ENCODE peak calls at places on chromosomes 12 and 14, in five cellular contexts. G is aorta, N is thyroid gland, B is neural progenitor cell, Y is OCI-LY7. Z is an unnamed sample.

GRCh38 chr12:98980508-98980907 is 335.4 kb downstream of the APAF1 start:
- DNase-seq in G (no peak), N (no peak), B (no peak), Y (no peak), Z (no peak)

GRCh38 chr12:86860804-86861203 is 604.6 kb upstream of the MGAT4C start:
- DNase-seq in G (no peak), N (no peak), B (no peak), Y (no peak), Z (no peak)

GRCh38 chr12:110028323-110028722 is 20.0 kb downstream of the C12orf76 start:
- DNase-seq in G (no peak), N (no peak), B (no peak), Y (no peak), Z (no peak)

GRCh38 chr12:38427442-38427841 is 110.9 kb downstream of the ALG10B start:
- DNase-seq in G (no peak), N (no peak), B (no peak), Y (no peak), Z (no peak)

GRCh38 chr14:61355892-61356325 is 34.5 kb downstream of the PRKCH start:
- DNase-seq in G (no peak), N (peak; percentile 76), B (no peak), Y (no peak), Z (no peak)

GRCh38 chr12:70638639-70639349 is 1.6 kb upstream of the PTPRB start:
- DNase-seq in G (no peak), N (no peak), B (no peak), Y (no peak), Z (no peak)

GRCh38 chr12:11545438-11546330 is 103.8 kb upstream of the ETV6 start:
- DNase-seq in G (no peak), N (no peak), B (no peak), Y (peak; percentile 73), Z (no peak)

GRCh38 chr12:30088259-30088995 is 304.7 kb upstream of the TMTC1 start:
- DNase-seq in G (no peak), N (no peak), B (no peak), Y (no peak), Z (no peak)

GRCh38 chr14:92546347-92547053 is 32.9 kb downstream of the RIN3 start:
- DNase-seq in G (peak; percentile 34), N (no peak), B (no peak), Y (no peak), Z (no peak)

GRCh38 chr14:37623971-37624370 is 28.5 kb downstream of the TTC6 start:
- DNase-seq in G (no peak), N (no peak), B (no peak), Y (no peak), Z (no peak)

GRCh38 chr12:6442799-6443198 is 2.0 kb upstream of the CD27 start:
- DNase-seq in G (peak; percentile 42), N (no peak), B (no peak), Y (no peak), Z (no peak)
- H3K27ac ChIP-seq in G (no peak overlapping the region), N (no peak overlapping the region), B (no peak overlapping the region), Y (peak overlapping the region; percentile 96), Z (no peak overlapping the region)

DNA sequence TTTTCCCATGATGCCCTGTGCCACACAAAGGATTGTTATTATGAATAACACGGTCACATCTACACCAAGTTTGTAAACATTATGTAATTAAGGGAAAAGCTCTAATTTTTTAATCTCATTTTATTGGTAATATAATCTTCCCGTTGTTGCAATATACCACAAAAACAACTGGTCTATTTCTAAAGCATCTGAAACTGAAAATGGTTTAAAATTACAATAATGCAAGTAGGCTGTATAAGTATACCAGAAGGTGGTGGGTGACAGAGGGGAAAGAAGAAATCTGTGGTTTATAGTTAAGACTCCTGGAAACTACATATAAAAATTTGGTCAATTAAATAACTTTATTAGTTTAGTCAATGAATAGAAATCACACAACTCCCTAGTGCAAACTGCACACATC is 5.2 kb downstream of the DDHD1 start:
- DNase-seq in G (no peak), N (no peak), B (no peak), Y (no peak), Z (no peak)
- H3K27ac ChIP-seq in G (no peak overlapping the region), N (no peak overlapping the region), B (no peak overlapping the region), Y (peak overlapping the region; percentile 59), Z (no peak overlapping the region)

DNA sequence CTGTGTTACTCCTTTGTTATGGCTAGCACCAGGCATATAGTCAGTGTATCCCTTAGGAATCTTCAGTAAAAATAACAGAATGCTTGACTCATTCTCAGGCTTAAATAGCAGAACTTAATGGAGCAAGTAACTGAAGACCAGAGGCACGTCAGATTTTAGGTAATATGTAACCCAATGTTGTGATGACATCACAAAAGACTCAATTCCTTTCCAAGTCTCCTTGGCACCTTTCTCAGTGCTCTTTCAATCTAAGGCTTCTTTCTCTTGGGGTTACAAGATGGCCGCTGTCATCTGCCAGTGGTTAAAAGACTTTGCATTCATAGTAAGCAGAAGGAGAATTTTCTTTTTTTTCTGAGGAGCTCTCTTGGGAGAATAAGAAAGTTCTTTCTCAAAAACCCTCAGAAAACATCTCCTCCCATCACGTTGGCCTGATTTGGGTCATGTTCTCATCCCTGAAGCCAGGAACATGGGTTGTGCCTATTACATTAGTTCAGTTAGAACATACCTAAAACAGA is 33.4 kb upstream of the DCN start:
- DNase-seq in G (no peak), N (no peak), B (no peak), Y (no peak), Z (no peak)
- H3K27ac ChIP-seq in G (no peak overlapping the region), N (no peak overlapping the region), B (no peak overlapping the region), Y (no peak overlapping the region), Z (no peak overlapping the region)

GRCh38 chr12:92582466-92582865 is 120.3 kb upstream of the PLEKHG7 start:
- DNase-seq in G (no peak), N (no peak), B (no peak), Y (no peak), Z (no peak)
- H3K27ac ChIP-seq in G (no peak overlapping the region), N (no peak overlapping the region), B (no peak overlapping the region), Y (no peak overlapping the region), Z (no peak overlapping the region)

GRCh38 chr12:95073698-95074520 is 491 bp upstream of the NR2C1 start:
- DNase-seq in G (no peak), N (no peak), B (no peak), Y (no peak), Z (no peak)
- H3K27ac ChIP-seq in G (no peak overlapping the region), N (no peak overlapping the region), B (no peak overlapping the region), Y (no peak overlapping the region), Z (no peak overlapping the region)

GRCh38 chr14:91317381-91318313 is 73.1 kb upstream of the GPR68 start:
- DNase-seq in G (peak; percentile 87), N (peak; percentile 54), B (no peak), Y (peak; percentile 53), Z (no peak)
- H3K27ac ChIP-seq in G (no peak overlapping the region), N (peak overlapping the region; percentile 15), B (no peak overlapping the region), Y (peak overlapping the region; percentile 69), Z (peak overlapping the region; percentile 46)

GRCh38 chr12:27523642-27524488 is at the start of gene PPFIBP1:
- DNase-seq in G (peak; percentile 100), N (peak; percentile 99), B (peak; percentile 97), Y (peak; percentile 91), Z (peak; percentile 97)
- H3K27ac ChIP-seq in G (peak within 1 kb of the TSS; percentile 32), N (peak within 1 kb of the TSS; percentile 97), B (peak within 1 kb of the TSS; percentile 92), Y (peak within 1 kb of the TSS; percentile 22), Z (peak within 1 kb of the TSS; percentile 88)

GRCh38 chr12:122064780-122065588 is 13.6 kb upstream of the MLXIP start:
- DNase-seq in G (no peak), N (peak; percentile 87), B (peak; percentile 57), Y (no peak), Z (no peak)

GRCh38 chr12:122063691-122064033 is 14.9 kb upstream of the MLXIP start:
- DNase-seq in G (no peak), N (no peak), B (no peak), Y (no peak), Z (no peak)

GRCh38 chr12:122062832-122063690 is 15.5 kb upstream of the MLXIP start:
- DNase-seq in G (no peak), N (peak; percentile 74), B (no peak), Y (no peak), Z (no peak)

GRCh38 chr12:122061253-122061652 is 17.3 kb upstream of the MLXIP start:
- DNase-seq in G (no peak), N (no peak), B (no peak), Y (no peak), Z (no peak)

GRCh38 chr12:122064034-122064777 is 14.3 kb upstream of the MLXIP start:
- DNase-seq in G (peak; percentile 89), N (peak; percentile 72), B (peak; percentile 87), Y (peak; percentile 85), Z (peak; percentile 75)
- H3K27ac ChIP-seq in G (no peak overlapping the region), N (peak overlapping the region; percentile 94), B (no peak overlapping the region), Y (no peak overlapping the region), Z (peak overlapping the region; percentile 61)

Z was measured in caudate nucleus.